ENCODE peak calls at places on chromosome X, in six cellular contexts. B, H, M, J, L and E are unnamed samples.

GRCh38 chrX:51814066-51814465 is 70.8 kb downstream of the GSPT2 start:
- DNase-seq in M (no peak), J (no peak), B (no peak), L (no peak), H (no peak), E (no peak)

GRCh38 chrX:129773649-129774458 is 5.9 kb upstream of the SASH3 start:
- DNase-seq in J (no peak), L (no peak), H (no peak), M (no peak), B (no peak), E (no peak)

GRCh38 chrX:47217121-47217851 is 1.2 kb upstream of the CDK16 start:
- DNase-seq in M (peak), H (no peak), L (no peak), J (no peak), B (no peak), E (peak)

GRCh38 chrX:20197641-20198210 is 56.1 kb upstream of the EIF1AX start:
- DNase-seq in L (no peak), H (no peak), M (no peak), J (no peak), B (no peak), E (peak)

GRCh38 chrX:133550665-133551064 is 135.4 kb upstream of the GPC4 start:
- DNase-seq in L (no peak), M (no peak), B (no peak), H (no peak), J (no peak), E (no peak)

GRCh38 chrX:45508459-45508858 is 307.8 kb upstream of the DIPK2B start:
- DNase-seq in J (no peak), H (no peak), B (no peak), L (no peak), M (no peak), E (no peak)

GRCh38 chrX:12949205-12949926 is 25.5 kb upstream of the TMSB4X start:
- DNase-seq in L (no peak), J (no peak), M (no peak), H (no peak), B (no peak), E (peak)

GRCh38 chrX:8636442-8636841 is 95.5 kb downstream of the ANOS1 start:
- DNase-seq in L (no peak), J (no peak), B (no peak), M (no peak), H (no peak), E (no peak)

GRCh38 chrX:114800719-114801118 is 216.7 kb downstream of the IL13RA2 start:
- DNase-seq in B (no peak), H (no peak), M (no peak), J (no peak), L (no peak), E (peak)

GRCh38 chrX:22053486-22053885 is 21.4 kb downstream of the PHEX start:
- DNase-seq in J (no peak), L (no peak), B (no peak), H (no peak), M (no peak), E (no peak)

GRCh38 chrX:111322231-111322855 is 52.1 kb upstream of the CAPN6 start:
- DNase-seq in L (no peak), J (no peak), B (no peak), H (no peak), M (no peak), E (no peak)

DNA sequence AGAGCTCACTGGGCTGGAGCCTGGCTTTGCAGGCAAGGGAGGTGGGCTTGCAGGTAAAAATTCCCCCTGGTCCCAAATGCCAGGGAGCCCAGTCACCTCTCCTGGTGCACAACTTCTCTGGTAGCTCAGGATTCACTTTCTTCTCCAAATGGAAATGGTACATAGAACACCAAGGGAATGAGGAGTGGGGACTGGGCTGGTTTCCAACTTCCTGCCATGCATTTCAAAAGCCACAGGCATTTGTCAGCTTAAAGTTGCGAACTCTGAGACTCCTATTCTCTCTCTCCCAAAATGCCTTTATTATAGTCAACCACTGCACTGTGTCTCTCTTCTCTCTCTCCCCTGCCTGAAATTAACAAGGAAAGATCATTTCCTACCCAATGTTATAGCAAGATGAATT is 177.3 kb downstream of the GRIA3 start:
- DNase-seq in J (no peak), M (no peak), H (no peak), L (no peak), B (no peak), E (no peak)
- TF ChIP-seq CTCF in J (no peak), M (no peak), H (no peak), L (no peak), B (no peak), E (no peak)

GRCh38 chrX:29902004-29902403 is 313.4 kb upstream of the MAGEB2 start:
- DNase-seq in M (no peak), J (no peak), B (no peak), L (no peak), H (no peak), E (no peak)

GRCh38 chrX:29903365-29903764 is 312.0 kb upstream of the MAGEB2 start:
- DNase-seq in J (no peak), H (no peak), M (no peak), B (no peak), L (no peak), E (no peak)
- TF ChIP-seq CTCF in J (no peak), H (no peak), M (peak), B (no peak), L (no peak), E (peak)

GRCh38 chrX:138930546-138930945 is 219.0 kb upstream of the FGF13 start:
- DNase-seq in M (no peak), L (no peak), J (no peak), B (no peak), H (no peak), E (no peak)

GRCh38 chrX:138929905-138930304 is 218.4 kb upstream of the FGF13 start:
- DNase-seq in M (no peak), H (no peak), J (no peak), B (no peak), L (no peak), E (no peak)

GRCh38 chrX:138925330-138925729 is 213.8 kb upstream of the FGF13 start:
- DNase-seq in L (no peak), B (no peak), J (no peak), M (no peak), H (no peak), E (peak)

GRCh38 chrX:138928737-138929459 is 217.4 kb upstream of the FGF13 start:
- DNase-seq in L (no peak), H (no peak), B (no peak), M (no peak), J (no peak), E (no peak)
- TF ChIP-seq CTCF in L (no peak), H (no peak), B (no peak), M (no peak), J (no peak), E (no peak)

GRCh38 chrX:141935645-141936044 is 32.0 kb downstream of the MAGEC1 start:
- DNase-seq in B (no peak), L (no peak), J (no peak), H (no peak), M (no peak), E (no peak)

GRCh38 chrX:141936080-141936479 is 32.4 kb downstream of the MAGEC1 start:
- DNase-seq in L (no peak), M (no peak), H (no peak), J (no peak), B (no peak), E (peak)
- TF ChIP-seq CTCF in L (no peak), M (no peak), H (no peak), J (no peak), B (no peak), E (peak)

DNA sequence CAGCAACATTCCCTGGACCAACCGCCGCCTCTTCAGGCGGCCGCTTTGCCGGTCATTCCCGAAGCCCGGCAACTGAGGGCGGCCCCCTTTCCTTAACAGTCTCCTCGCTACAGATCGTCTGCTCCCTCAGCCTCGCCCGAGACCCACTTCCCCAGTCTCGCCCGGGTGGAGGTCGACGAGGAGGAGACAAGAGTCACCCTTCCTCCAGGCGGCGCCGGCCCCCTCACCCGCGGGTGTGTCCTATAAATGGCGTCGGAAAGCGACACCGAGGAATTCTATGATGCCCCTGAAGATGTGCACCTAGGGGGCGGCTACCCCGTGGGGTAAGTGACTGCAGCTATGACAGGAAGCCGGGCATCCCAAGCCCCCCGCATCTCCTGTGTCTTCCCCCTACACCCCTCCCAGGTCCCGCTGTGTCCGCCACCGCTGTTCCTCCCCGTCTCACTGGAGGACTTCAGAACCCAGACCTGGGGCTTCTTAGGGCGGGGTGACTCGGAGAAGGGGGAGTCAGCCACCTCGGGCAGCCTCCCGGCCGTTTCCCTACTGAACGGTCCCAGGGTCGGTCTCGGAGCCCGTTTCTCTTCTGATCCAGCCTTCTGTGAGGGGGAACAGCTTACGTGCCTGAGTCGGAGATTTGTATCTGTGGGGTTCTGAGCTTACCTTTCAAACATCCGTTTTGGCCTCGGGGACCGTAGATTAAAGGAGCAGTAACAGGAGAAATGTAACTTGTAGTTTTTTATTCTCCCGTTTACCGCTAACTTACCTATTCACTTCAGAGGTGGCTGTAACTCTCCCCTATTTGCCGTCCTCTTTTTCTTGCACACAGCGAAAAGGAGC is 570 bp downstream of the WDR44 start:
- DNase-seq in B (peak), J (no peak), L (peak), M (peak), H (peak), E (peak)
- TF ChIP-seq CTCF in B (no peak), J (no peak), L (no peak), M (no peak), H (no peak), E (peak)

GRCh38 chrX:108811891-108812290 is 75.5 kb upstream of the IRS4 start:
- DNase-seq in H (peak), L (no peak), B (no peak), M (no peak), J (no peak), E (no peak)
- TF ChIP-seq CTCF in H (no peak), L (no peak), B (no peak), M (no peak), J (no peak), E (no peak)